ENCODE peak calls at places on chromosome 13, in ten cellular contexts. F, N, J, X, R, W, Q, U, T and A are unnamed samples.

GRCh38 chr13:49938274-49938673 is 2.1 kb upstream of the SPRYD7 start:
- DNase-seq in T (peak; percentile 39), X (no peak), F (no peak), U (no peak), J (no peak), N (no peak), W (peak; percentile 7), Q (no peak), R (no peak), A (no peak)

GRCh38 chr13:98372886-98373285 is 195.8 kb upstream of the RNF113B start:
- DNase-seq in U (no peak), F (no peak), X (no peak), J (no peak), W (peak; percentile 36), Q (no peak), N (no peak), T (no peak), R (no peak), A (no peak)

GRCh38 chr13:33744589-33745369 is 73.2 kb upstream of the RFC3 start:
- DNase-seq in R (no peak), T (no peak), X (no peak), Q (no peak), F (no peak), J (no peak), U (no peak), W (peak; percentile 64), N (no peak), A (no peak)

GRCh38 chr13:50069255-50069654 is 54.0 kb downstream of the KCNRG start:
- DNase-seq in Q (no peak), R (no peak), F (no peak), U (no peak), J (no peak), W (no peak), N (no peak), X (no peak), T (no peak), A (no peak)

GRCh38 chr13:38166121-38166520 is 183.5 kb upstream of the UFM1 start:
- DNase-seq in R (no peak), U (no peak), J (no peak), Q (no peak), X (no peak), W (no peak), N (no peak), T (no peak), F (no peak), A (no peak)

GRCh38 chr13:85597790-85598500 is 201.3 kb downstream of the SLITRK6 start:
- DNase-seq in J (no peak), T (no peak), U (no peak), N (no peak), W (no peak), F (no peak), Q (no peak), X (peak; percentile 92), R (no peak), A (no peak)

GRCh38 chr13:114105351-114106225 is 26.8 kb downstream of the RASA3 start:
- DNase-seq in F (peak; percentile 6), X (no peak), T (no peak), W (no peak), U (no peak), Q (no peak), N (peak; percentile 15), R (no peak), J (no peak), A (peak; percentile 33)

GRCh38 chr13:24763596-24764275 is at the start of gene RNF17:
- DNase-seq in T (no peak), W (no peak), N (no peak), R (no peak), Q (no peak), X (no peak), U (no peak), J (no peak), F (no peak), A (no peak)

GRCh38 chr13:36841411-36841810 is 22.4 kb downstream of the RFXAP start:
- DNase-seq in T (no peak), X (no peak), Q (no peak), U (no peak), R (no peak), W (no peak), J (no peak), N (no peak), F (no peak), A (no peak)

GRCh38 chr13:36839981-36840380 is 21.0 kb downstream of the RFXAP start:
- DNase-seq in X (no peak), F (no peak), R (no peak), N (no peak), U (no peak), Q (no peak), J (no peak), T (no peak), W (no peak), A (no peak)

GRCh38 chr13:36839281-36839680 is 20.3 kb downstream of the RFXAP start:
- DNase-seq in R (no peak), T (no peak), J (no peak), W (no peak), N (no peak), X (no peak), U (no peak), F (no peak), Q (no peak), A (no peak)

GRCh38 chr13:36837354-36838092 is 18.5 kb downstream of the RFXAP start:
- DNase-seq in W (no peak), R (no peak), N (no peak), Q (no peak), X (no peak), J (no peak), T (no peak), F (no peak), U (no peak), A (no peak)

DNA sequence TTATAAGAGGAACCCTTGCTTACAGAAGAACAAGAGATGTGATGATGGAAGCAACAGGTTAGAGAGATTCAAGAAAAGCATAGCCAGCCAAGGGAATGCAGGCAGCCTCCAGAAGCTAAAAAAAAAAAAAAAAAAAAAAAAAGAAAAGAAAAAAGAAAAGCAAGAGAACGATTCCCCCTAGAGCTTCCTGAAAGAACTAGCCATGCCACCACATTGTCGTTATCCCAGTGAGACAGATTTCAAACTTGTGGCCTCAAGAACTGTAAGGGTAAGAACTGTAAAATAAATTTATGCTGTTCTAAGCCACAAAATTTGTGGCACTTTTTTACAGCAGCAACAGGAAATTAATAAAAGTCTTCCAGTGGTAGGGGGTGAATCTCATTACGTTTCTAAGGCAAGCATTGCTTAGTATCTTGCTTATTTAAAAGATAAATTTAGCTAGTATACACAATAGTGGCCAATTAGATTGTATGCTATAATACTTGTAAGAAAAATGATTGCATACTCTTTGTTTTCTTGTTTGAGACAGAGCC is 21.8 kb downstream of the RFXAP start:
- DNase-seq in J (no peak), X (no peak), Q (no peak), U (no peak), W (no peak), R (no peak), T (no peak), F (no peak), N (no peak), A (no peak)
- TF ChIP-seq CTCF in J (no peak), X (no peak), Q (no peak), U (no peak), W (no peak), R (peak; percentile 22), T (no peak), F (no peak), N (no peak), A (no peak)

DNA sequence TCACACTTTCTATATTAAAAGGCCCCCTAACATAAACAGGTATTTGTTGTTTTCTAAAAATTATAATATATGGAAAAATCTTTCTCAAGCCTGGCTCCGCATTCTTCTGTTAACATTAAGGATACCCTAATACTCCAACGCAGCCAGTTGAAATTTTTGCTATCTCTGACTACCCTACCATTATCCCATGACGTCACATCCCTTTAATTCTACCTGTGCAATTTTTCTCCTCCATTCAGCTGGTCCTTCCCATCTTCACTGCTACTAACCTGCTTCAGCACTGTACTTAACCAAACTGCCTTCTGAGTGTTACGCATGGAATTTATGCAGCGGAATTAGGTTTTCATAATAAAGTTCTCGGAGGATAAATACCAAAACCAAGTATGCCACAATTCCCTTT is 1.0 kb downstream of the MRPS31 start:
- DNase-seq in W (no peak), N (no peak), R (no peak), J (no peak), U (no peak), T (no peak), Q (no peak), X (no peak), F (no peak), A (no peak)
- TF ChIP-seq CTCF in W (no peak), N (no peak), R (no peak), J (no peak), U (no peak), T (no peak), Q (no peak), X (no peak), F (no peak), A (no peak)

GRCh38 chr13:65660696-65661095 is 1569.4 kb downstream of the PCDH9 start:
- DNase-seq in X (no peak), F (no peak), Q (no peak), W (no peak), T (no peak), U (no peak), N (no peak), J (no peak), R (no peak), A (no peak)

GRCh38 chr13:65653548-65654078 is 1576.5 kb downstream of the PCDH9 start:
- DNase-seq in J (no peak), Q (no peak), W (no peak), U (no peak), N (no peak), R (no peak), F (no peak), T (no peak), X (no peak), A (no peak)

GRCh38 chr13:65656740-65657329 is 1573.3 kb downstream of the PCDH9 start:
- DNase-seq in X (no peak), N (no peak), J (no peak), T (no peak), W (no peak), Q (peak; percentile 0), F (no peak), U (no peak), R (no peak), A (no peak)
- TF ChIP-seq CTCF in X (peak; percentile 60), N (no peak), J (no peak), T (peak; percentile 23), W (peak; percentile 7), Q (peak; percentile 44), F (no peak), U (peak; percentile 76), R (peak; percentile 68), A (no peak)

DNA sequence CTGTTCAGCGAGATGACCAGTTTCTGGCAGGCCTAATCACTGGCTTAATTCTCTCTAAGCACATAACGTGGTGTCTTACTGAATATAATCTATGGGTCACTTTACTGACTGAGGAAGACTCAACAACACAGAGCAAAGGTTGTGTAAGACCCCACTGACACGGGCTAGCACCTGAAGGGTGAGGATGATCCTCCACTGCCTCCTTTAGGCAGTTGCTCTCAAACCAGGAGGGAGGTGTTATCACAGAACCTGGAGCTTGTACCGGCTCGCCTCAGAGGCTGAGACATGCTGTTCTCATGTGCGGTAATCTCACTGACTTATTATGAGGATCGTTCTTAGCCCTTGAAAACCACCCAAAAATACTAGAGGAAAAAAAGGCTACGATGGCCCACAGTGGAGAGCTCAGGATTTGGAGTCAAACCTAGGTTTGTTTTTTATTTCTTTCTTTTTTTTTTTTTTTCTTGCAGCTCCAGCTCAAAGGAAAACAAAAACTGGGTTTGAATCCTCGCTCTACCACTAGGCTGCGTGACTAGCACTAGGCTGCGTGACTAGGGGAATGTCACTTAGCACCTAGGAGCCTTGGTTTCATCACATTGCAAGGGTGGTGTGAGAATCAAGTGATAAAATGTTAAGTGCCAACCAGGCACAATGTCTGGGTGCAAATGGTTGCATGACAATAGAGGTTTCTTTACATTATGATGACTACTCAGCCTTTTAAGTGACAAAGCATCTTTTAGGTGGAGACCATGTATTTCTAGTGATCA is 28.1 kb downstream of the RCBTB2 start:
- DNase-seq in T (no peak), F (no peak), X (peak; percentile 42), Q (no peak), W (no peak), N (no peak), J (no peak), R (no peak), U (no peak), A (no peak)
- TF ChIP-seq CTCF in T (no peak), F (no peak), X (peak; percentile 34), Q (no peak), W (no peak), N (no peak), J (no peak), R (no peak), U (no peak), A (no peak)